ENCODE peak calls at places on chromosomes 12 and 14, in eight cellular contexts. One of them, this sample, is unnamed.

GRCh38 chr12:115457798-115458197 is 773.8 kb upstream of the TBX3 start:
- DNase-seq in HL-60: no peak
- DNase-seq in thoracic aorta: no peak
- DNase-seq in astrocyte of the spinal cord: no peak
- DNase-seq in mucosa of descending colon: no peak
- DNase-seq in progenitor cell of endocrine pancreas: no peak
- DNase-seq in transverse colon: no peak
- DNase-seq in endothelial cell: no peak
- DNase-seq in this sample: no peak

GRCh38 chr14:89276424-89276975 is 140.5 kb downstream of the FOXN3 start:
- DNase-seq in astrocyte of the spinal cord: peak; percentile 71
- DNase-seq in progenitor cell of endocrine pancreas: no peak
- DNase-seq in thoracic aorta: no peak
- DNase-seq in endothelial cell: no peak
- DNase-seq in mucosa of descending colon: no peak
- DNase-seq in HL-60: no peak
- DNase-seq in transverse colon: peak; percentile 33
- DNase-seq in this sample: no peak

GRCh38 chr12:76030378-76031080 is 1.0 kb downstream of the PHLDA1 start:
- DNase-seq in astrocyte of the spinal cord: no peak
- DNase-seq in thoracic aorta: no peak
- DNase-seq in mucosa of descending colon: peak; percentile 77
- DNase-seq in HL-60: peak; percentile 34
- DNase-seq in transverse colon: peak; percentile 24
- DNase-seq in progenitor cell of endocrine pancreas: peak; percentile 26
- DNase-seq in endothelial cell: peak; percentile 36
- DNase-seq in this sample: peak; percentile 54

GRCh38 chr12:26878661-26879119 is 45.7 kb upstream of the ITPR2 start:
- DNase-seq in mucosa of descending colon: peak; percentile 71
- DNase-seq in transverse colon: peak; percentile 74
- DNase-seq in astrocyte of the spinal cord: peak; percentile 24
- DNase-seq in HL-60: no peak
- DNase-seq in progenitor cell of endocrine pancreas: no peak
- DNase-seq in endothelial cell: peak; percentile 11
- DNase-seq in thoracic aorta: no peak
- DNase-seq in this sample: no peak

GRCh38 chr12:3204143-3204542 is 127.0 kb downstream of the TSPAN9 start:
- DNase-seq in progenitor cell of endocrine pancreas: no peak
- DNase-seq in endothelial cell: no peak
- DNase-seq in mucosa of descending colon: no peak
- DNase-seq in astrocyte of the spinal cord: no peak
- DNase-seq in thoracic aorta: no peak
- DNase-seq in HL-60: no peak
- DNase-seq in transverse colon: no peak
- DNase-seq in this sample: no peak

GRCh38 chr12:26011099-26011498 is 52.6 kb downstream of the RASSF8 start:
- DNase-seq in endothelial cell: no peak
- DNase-seq in HL-60: no peak
- DNase-seq in astrocyte of the spinal cord: peak; percentile 65
- DNase-seq in transverse colon: no peak
- DNase-seq in mucosa of descending colon: no peak
- DNase-seq in thoracic aorta: no peak
- DNase-seq in progenitor cell of endocrine pancreas: no peak
- DNase-seq in this sample: peak; percentile 62

GRCh38 chr14:68890173-68890931 is 88.8 kb downstream of the ACTN1 start:
- DNase-seq in thoracic aorta: no peak
- DNase-seq in astrocyte of the spinal cord: no peak
- DNase-seq in progenitor cell of endocrine pancreas: no peak
- DNase-seq in mucosa of descending colon: no peak
- DNase-seq in HL-60: no peak
- DNase-seq in endothelial cell: no peak
- DNase-seq in transverse colon: no peak
- DNase-seq in this sample: no peak

GRCh38 chr14:53391156-53391555 is 238.0 kb upstream of the DDHD1 start:
- DNase-seq in transverse colon: no peak
- DNase-seq in mucosa of descending colon: no peak
- DNase-seq in astrocyte of the spinal cord: peak; percentile 66
- DNase-seq in endothelial cell: no peak
- DNase-seq in HL-60: no peak
- DNase-seq in progenitor cell of endocrine pancreas: no peak
- DNase-seq in thoracic aorta: no peak
- DNase-seq in this sample: peak; percentile 60

GRCh38 chr14:74655597-74656389 is 43.8 kb upstream of the LTBP2 start:
- DNase-seq in astrocyte of the spinal cord: peak; percentile 44
- DNase-seq in mucosa of descending colon: no peak
- DNase-seq in thoracic aorta: no peak
- DNase-seq in endothelial cell: no peak
- DNase-seq in HL-60: no peak
- DNase-seq in transverse colon: no peak
- DNase-seq in progenitor cell of endocrine pancreas: no peak
- DNase-seq in this sample: peak; percentile 83

GRCh38 chr12:92771011-92771410 is 68.2 kb downstream of the PLEKHG7 start:
- DNase-seq in thoracic aorta: no peak
- DNase-seq in progenitor cell of endocrine pancreas: no peak
- DNase-seq in HL-60: peak; percentile 15
- DNase-seq in endothelial cell: no peak
- DNase-seq in mucosa of descending colon: no peak
- DNase-seq in astrocyte of the spinal cord: no peak
- DNase-seq in transverse colon: no peak
- DNase-seq in this sample: no peak

GRCh38 chr14:82366803-82367202 is 833.1 kb upstream of the SEL1L start:
- DNase-seq in progenitor cell of endocrine pancreas: no peak
- DNase-seq in thoracic aorta: no peak
- DNase-seq in endothelial cell: no peak
- DNase-seq in transverse colon: no peak
- DNase-seq in mucosa of descending colon: no peak
- DNase-seq in astrocyte of the spinal cord: no peak
- DNase-seq in HL-60: no peak
- DNase-seq in this sample: no peak

GRCh38 chr14:81252278-81252677 is 31.5 kb upstream of the GTF2A1 start:
- DNase-seq in thoracic aorta: no peak
- DNase-seq in endothelial cell: no peak
- DNase-seq in transverse colon: no peak
- DNase-seq in HL-60: no peak
- DNase-seq in mucosa of descending colon: no peak
- DNase-seq in progenitor cell of endocrine pancreas: no peak
- DNase-seq in astrocyte of the spinal cord: no peak
- DNase-seq in this sample: no peak

GRCh38 chr12:19190292-19191031 is 60.9 kb downstream of the PLEKHA5 start:
- DNase-seq in endothelial cell: no peak
- DNase-seq in progenitor cell of endocrine pancreas: no peak
- DNase-seq in thoracic aorta: no peak
- DNase-seq in HL-60: peak; percentile 21
- DNase-seq in mucosa of descending colon: no peak
- DNase-seq in astrocyte of the spinal cord: peak; percentile 48
- DNase-seq in transverse colon: no peak
- DNase-seq in this sample: peak; percentile 47

GRCh38 chr12:55112378-55112777 is 13.8 kb upstream of the OR9K2 start:
- DNase-seq in astrocyte of the spinal cord: no peak
- DNase-seq in transverse colon: no peak
- DNase-seq in HL-60: no peak
- DNase-seq in endothelial cell: no peak
- DNase-seq in thoracic aorta: no peak
- DNase-seq in progenitor cell of endocrine pancreas: no peak
- DNase-seq in mucosa of descending colon: no peak
- DNase-seq in this sample: no peak

GRCh38 chr12:122306407-122306806 is 40.1 kb upstream of the VPS33A start:
- DNase-seq in HL-60: no peak
- DNase-seq in thoracic aorta: no peak
- DNase-seq in endothelial cell: no peak
- DNase-seq in progenitor cell of endocrine pancreas: no peak
- DNase-seq in astrocyte of the spinal cord: no peak
- DNase-seq in mucosa of descending colon: no peak
- DNase-seq in transverse colon: no peak
- DNase-seq in this sample: no peak

GRCh38 chr12:93177208-93178153 is 200.2 kb upstream of the NUDT4 start:
- DNase-seq in transverse colon: no peak
- DNase-seq in HL-60: no peak
- DNase-seq in endothelial cell: no peak
- DNase-seq in astrocyte of the spinal cord: no peak
- DNase-seq in progenitor cell of endocrine pancreas: no peak
- DNase-seq in thoracic aorta: no peak
- DNase-seq in mucosa of descending colon: no peak
- DNase-seq in this sample: no peak

DNA sequence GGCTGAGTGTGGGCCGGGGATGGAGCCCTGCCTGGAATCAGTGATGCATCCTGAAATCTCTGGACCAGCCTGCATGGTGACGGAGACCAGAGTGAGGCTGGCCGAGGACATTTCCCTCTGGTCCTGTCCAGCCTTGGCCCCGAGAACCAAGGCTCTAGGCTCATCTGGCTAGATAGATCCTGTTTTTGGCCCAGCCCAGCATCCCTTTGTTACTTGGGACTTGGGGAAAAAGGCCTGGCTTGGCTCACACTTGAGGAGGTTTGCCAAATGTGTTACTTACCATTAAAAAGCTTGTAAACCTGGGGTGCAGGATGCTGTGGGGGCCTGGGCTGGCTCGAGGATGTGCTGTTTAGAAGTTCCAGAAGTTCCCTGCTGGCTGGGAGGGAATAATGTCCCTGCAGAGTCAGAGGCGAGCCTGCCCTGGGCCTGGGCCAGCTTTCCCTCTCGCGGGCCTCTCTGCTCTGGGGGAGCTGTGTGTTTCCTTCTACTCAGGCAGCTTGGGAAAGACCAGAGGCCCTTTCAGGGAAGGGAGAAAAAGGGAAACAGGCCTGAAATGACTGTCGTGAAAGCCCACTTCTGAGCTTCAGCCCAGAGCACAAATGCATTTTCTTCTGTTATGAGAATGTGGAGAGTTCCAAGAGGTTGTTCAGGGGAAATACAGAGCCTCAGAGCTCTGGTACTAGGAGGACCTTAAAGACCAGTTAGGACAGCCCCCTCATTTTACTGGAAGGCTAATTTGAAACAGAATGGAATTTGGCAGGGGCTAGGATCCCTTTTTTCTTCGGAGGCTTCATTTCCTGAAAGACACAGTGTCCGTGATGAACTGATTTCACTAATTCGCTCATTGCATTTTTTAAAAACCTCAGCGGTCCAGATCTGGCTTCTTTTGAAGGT is 47.2 kb upstream of the CTDSP2 start:
- DNase-seq in thoracic aorta: peak; percentile 74
- DNase-seq in transverse colon: peak; percentile 90
- DNase-seq in astrocyte of the spinal cord: peak; percentile 95
- DNase-seq in endothelial cell: peak; percentile 46
- DNase-seq in progenitor cell of endocrine pancreas: no peak
- DNase-seq in HL-60: peak; percentile 83
- DNase-seq in mucosa of descending colon: peak; percentile 90
- DNase-seq in this sample: peak; percentile 94
- TF ChIP-seq CTCF in thoracic aorta: no peak
- TF ChIP-seq CTCF in transverse colon: no peak
- TF ChIP-seq CTCF in astrocyte of the spinal cord: no peak
- TF ChIP-seq CTCF in endothelial cell: no peak
- TF ChIP-seq CTCF in progenitor cell of endocrine pancreas: no peak
- TF ChIP-seq CTCF in HL-60: no peak
- TF ChIP-seq CTCF in mucosa of descending colon: no peak
- TF ChIP-seq CTCF in this sample: peak; percentile 10

DNA sequence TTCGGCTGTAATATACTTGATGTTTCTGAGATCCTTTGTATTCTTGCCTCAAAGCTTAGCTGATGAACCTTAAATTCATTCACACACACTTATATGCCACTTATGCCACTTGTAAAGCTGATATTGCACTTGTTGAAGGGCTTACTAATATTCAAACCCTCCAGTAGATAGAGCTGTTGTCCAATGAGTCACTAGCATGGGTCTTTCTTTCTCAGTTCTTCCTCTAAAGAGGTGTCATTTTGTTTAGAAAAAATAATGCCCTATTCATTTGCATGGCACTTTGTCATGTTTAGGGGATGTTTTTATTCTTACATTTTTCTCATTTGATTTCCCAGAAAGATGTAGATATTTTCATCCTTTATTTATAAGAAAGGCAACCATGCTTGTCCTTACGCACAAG is 56.4 kb downstream of the MON2 start:
- DNase-seq in endothelial cell: no peak
- DNase-seq in progenitor cell of endocrine pancreas: no peak
- DNase-seq in transverse colon: no peak
- DNase-seq in HL-60: no peak
- DNase-seq in thoracic aorta: no peak
- DNase-seq in mucosa of descending colon: no peak
- DNase-seq in astrocyte of the spinal cord: no peak
- DNase-seq in this sample: peak; percentile 1
- TF ChIP-seq CTCF in endothelial cell: no peak
- TF ChIP-seq CTCF in progenitor cell of endocrine pancreas: no peak
- TF ChIP-seq CTCF in transverse colon: no peak
- TF ChIP-seq CTCF in HL-60: no peak
- TF ChIP-seq CTCF in thoracic aorta: no peak
- TF ChIP-seq CTCF in mucosa of descending colon: no peak
- TF ChIP-seq CTCF in astrocyte of the spinal cord: no peak
- TF ChIP-seq CTCF in this sample: no peak

DNA sequence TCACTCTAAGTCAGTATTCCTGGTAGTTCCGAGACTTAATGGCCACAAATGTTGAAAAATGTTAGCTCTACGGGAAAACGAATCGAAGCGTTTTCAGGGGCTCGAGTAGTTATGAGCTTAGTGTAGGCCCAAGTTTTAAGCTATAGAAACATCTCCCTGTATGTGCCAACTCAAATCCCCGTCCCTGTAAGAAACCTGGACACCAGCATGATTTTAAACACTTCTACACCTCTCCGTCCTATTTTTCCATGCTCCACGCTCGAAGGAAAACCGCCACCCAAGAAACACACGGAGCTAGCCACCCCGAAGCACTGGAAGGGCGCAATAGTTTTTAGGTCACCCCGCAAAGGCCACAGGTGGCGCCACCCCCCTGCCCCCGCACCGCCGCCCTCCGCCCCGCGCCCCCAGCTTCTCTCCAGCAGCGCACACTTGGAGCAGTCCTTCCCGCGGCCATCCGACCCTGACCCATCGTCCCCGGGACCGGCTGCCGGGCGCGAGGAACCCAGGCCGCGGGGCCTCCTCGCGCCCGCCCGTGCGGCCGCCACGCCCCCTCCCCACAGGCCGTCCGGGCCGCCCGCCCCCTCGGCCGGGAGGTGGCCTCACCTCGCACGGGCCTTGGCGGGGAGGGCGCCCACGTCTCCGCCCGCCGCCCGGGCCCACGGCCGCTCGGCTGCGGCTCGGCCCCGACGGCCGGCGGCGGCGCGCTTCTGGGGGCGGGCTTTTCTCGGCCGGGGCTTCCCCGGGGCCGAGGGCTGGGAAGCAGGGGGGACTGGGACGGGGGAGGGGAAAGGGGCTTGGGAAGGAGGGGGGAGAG is 519 bp downstream of the R3HDM2 start:
- DNase-seq in astrocyte of the spinal cord: peak; percentile 50
- DNase-seq in HL-60: peak; percentile 40
- DNase-seq in thoracic aorta: no peak
- DNase-seq in progenitor cell of endocrine pancreas: peak; percentile 49
- DNase-seq in mucosa of descending colon: peak; percentile 69
- DNase-seq in transverse colon: no peak
- DNase-seq in endothelial cell: peak; percentile 65
- DNase-seq in this sample: peak; percentile 6
- TF ChIP-seq CTCF in astrocyte of the spinal cord: no peak
- TF ChIP-seq CTCF in HL-60: no peak
- TF ChIP-seq CTCF in thoracic aorta: no peak
- TF ChIP-seq CTCF in progenitor cell of endocrine pancreas: peak; percentile 41
- TF ChIP-seq CTCF in mucosa of descending colon: no peak
- TF ChIP-seq CTCF in transverse colon: no peak
- TF ChIP-seq CTCF in endothelial cell: no peak
- TF ChIP-seq CTCF in this sample: peak; percentile 49

DNA sequence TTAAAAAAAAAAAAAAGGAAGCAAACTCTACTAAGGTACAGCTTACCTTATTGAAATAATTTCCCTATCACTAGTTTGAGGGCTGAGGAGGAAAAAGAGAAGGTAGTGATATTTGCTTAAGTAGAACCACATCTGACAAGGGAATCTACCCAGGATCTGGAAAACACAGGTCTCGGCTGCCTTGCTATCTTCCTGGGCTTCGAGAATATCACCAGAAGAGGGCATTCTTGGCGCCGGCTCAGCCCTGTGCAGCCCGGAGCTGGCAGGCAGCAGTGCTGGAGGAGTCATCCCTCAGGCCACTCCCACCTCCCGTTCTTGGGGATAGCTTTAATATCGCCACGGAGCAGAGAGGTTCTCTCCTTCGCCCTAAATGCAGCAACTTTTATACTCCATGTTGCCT is 1181.2 kb downstream of the VRK1 start:
- DNase-seq in transverse colon: peak; percentile 78
- DNase-seq in HL-60: peak; percentile 5
- DNase-seq in astrocyte of the spinal cord: peak; percentile 67
- DNase-seq in mucosa of descending colon: peak; percentile 84
- DNase-seq in progenitor cell of endocrine pancreas: peak; percentile 41
- DNase-seq in thoracic aorta: peak; percentile 38
- DNase-seq in endothelial cell: peak; percentile 64
- DNase-seq in this sample: peak; percentile 28
- TF ChIP-seq CTCF in transverse colon: peak; percentile 34
- TF ChIP-seq CTCF in HL-60: no peak
- TF ChIP-seq CTCF in astrocyte of the spinal cord: peak; percentile 41
- TF ChIP-seq CTCF in mucosa of descending colon: no peak
- TF ChIP-seq CTCF in progenitor cell of endocrine pancreas: peak; percentile 62
- TF ChIP-seq CTCF in thoracic aorta: peak; percentile 16
- TF ChIP-seq CTCF in endothelial cell: no peak
- TF ChIP-seq CTCF in this sample: peak; percentile 36